ENCODE peak calls at places on chromosome 10, in four cellular contexts. R is GM12878, G is HepG2, S is K562. J is an unnamed sample.

GRCh38 chr10:19488592-19489280 is 327.5 kb upstream of the PLXDC2 start:
- DNase-seq in R (no peak), G (peak), S (no peak), J (peak)

GRCh38 chr10:97718659-97719142 is 5.2 kb downstream of the MARVELD1 start:
- DNase-seq in R (no peak), G (peak), S (no peak), J (no peak)

GRCh38 chr10:100442548-100442947 is 20.3 kb upstream of the WNT8B start:
- DNase-seq in R (no peak), G (no peak), S (no peak), J (no peak)

GRCh38 chr10:94320285-94320914 is 42.3 kb downstream of the NOC3L start:
- DNase-seq in R (no peak), G (peak), S (peak), J (peak)

GRCh38 chr10:104299031-104299904 is 30.3 kb downstream of the GSTO2 start:
- DNase-seq in R (no peak), G (no peak), S (no peak), J (no peak)

GRCh38 chr10:122350893-122351292 is 23.6 kb upstream of the PLEKHA1 start:
- DNase-seq in R (no peak), G (no peak), S (no peak), J (no peak)

GRCh38 chr10:58475322-58476277 is 37.1 kb upstream of the BICC1 start:
- DNase-seq in R (no peak), G (no peak), S (no peak), J (no peak)

GRCh38 chr10:61939575-61940301 is 38.2 kb downstream of the ARID5B start:
- DNase-seq in R (no peak), G (no peak), S (peak), J (no peak)

GRCh38 chr10:50063100-50063499 is 4.7 kb upstream of the WASHC2A start:
- DNase-seq in R (no peak), G (no peak), S (peak), J (no peak)

GRCh38 chr10:84310470-84310869 is 17.9 kb upstream of the CCSER2 start:
- DNase-seq in R (no peak), G (no peak), S (peak), J (no peak)

GRCh38 chr10:52106895-52107294 is 207.2 kb upstream of the DKK1 start:
- DNase-seq in R (no peak), G (no peak), S (no peak), J (no peak)

GRCh38 chr10:129471447-129471846 is 4.4 kb downstream of the MGMT start:
- DNase-seq in R (no peak), G (no peak), S (no peak), J (no peak)

GRCh38 chr10:70038926-70039325 is 13.7 kb upstream of the MACROH2A2 start:
- DNase-seq in R (no peak), G (no peak), S (no peak), J (no peak)

GRCh38 chr10:22552888-22553378 is 161.4 kb downstream of the PIP4K2A start:
- DNase-seq in R (no peak), G (no peak), S (no peak), J (no peak)

GRCh38 chr10:58137813-58138212 is 129.9 kb downstream of the IPMK start:
- DNase-seq in R (no peak), G (no peak), S (no peak), J (no peak)

GRCh38 chr10:46514431-46514861 is 42.0 kb downstream of the GPRIN2 start:
- DNase-seq in R (no peak), G (no peak), S (no peak), J (peak)

GRCh38 chr10:68230268-68230667 is 1.6 kb downstream of the ATOH7 start:
- DNase-seq in R (no peak), G (no peak), S (no peak), J (no peak)

DNA sequence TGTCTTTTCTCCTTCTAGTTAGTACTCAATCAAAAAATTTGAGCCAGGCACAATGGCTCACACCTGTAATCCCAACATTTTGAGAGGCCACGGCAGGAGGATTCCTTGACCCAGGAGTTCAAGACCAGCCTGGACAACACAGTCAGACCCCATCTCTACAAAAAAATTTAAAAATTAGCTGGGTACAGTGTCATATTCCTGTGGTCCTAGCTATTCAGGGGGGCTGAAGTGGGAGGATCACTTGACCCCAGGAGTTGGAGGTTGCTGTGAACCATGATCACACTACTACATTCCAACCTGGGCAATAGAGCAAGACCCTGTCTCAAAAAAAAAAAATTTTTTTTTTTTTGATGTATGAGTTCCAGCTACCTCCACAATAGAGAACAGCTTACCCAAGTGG is 57.8 kb downstream of the SKIDA1 start:
- DNase-seq in R (no peak), G (no peak), S (no peak), J (no peak)
- TF ChIP-seq KDM1A in R (no peak), G (no peak), S (no peak), J (peak)

GRCh38 chr10:73432646-73433537 is 469 bp downstream of the MSS51 start:
- DNase-seq in R (no peak), G (no peak), S (no peak), J (no peak)

GRCh38 chr10:73439055-73439454 is 5.7 kb upstream of the MSS51 start:
- DNase-seq in R (no peak), G (no peak), S (no peak), J (no peak)

DNA sequence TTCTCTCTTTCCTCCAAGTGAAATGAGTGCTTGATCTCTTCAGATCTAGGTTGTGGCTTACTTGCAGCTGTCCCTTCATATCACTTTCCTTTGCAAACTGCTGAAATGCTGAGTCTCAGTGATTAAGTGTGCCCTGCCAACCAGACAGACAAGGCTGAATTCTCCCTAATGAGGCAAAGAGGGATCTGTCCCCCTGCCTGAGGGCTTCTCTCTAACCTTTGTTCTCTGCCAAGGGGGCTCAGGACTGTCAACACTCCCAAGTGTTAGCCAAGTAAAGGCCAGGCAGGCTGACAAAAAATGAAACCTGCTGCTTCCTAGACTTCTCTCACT is at the start of gene MSS51:
- DNase-seq in R (no peak), G (no peak), S (no peak), J (no peak)
- TF ChIP-seq TAF1 in R (no peak), G (no peak), S (no peak), J (no peak)

DNA sequence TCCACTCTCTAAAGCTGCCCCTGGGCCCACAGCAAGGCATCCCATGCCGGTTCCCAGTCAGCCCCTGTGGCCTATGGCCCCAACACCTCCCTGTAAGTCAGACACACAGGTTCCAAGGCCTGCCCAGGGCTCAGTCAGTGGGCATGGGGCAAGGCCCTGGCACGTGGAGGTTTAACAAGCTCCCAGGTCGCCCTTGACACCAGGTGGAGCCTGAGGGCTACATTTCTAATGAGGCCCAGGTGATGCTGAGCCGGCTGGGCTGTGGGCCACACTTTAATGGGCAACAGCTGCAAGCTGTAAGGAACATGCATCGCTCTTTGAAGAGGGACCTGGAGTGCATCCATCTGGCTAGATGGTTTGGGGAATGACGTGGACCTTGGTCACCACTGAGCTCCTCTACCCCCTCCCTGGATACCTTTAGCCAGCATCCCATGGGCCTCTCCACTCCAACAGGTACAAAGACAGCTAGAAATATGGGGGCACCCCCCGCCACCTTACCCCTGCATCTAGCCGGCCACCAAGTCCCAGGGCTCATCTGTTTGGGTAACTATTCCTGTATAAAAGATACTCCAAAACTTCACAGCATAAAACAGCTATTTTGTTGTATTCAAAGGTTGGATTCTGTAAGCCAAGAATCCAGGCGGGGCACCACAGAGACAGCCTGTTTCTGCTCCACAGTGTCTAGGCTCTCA is 122.5 kb downstream of the OAT start:
- DNase-seq in R (no peak), G (no peak), S (no peak), J (no peak)
- TF ChIP-seq HDAC6 in R (no peak), G (no peak), S (no peak), J (no peak)

GRCh38 chr10:112182808-112183328 is 697 bp downstream of the GPAM start:
- DNase-seq in R (no peak), G (no peak), S (no peak), J (no peak)
- TF ChIP-seq KDM1A in R (no peak), G (no peak), S (peak), J (peak)

GRCh38 chr10:31399631-31400030 is 80.6 kb downstream of the ZEB1 start:
- DNase-seq in R (no peak), G (no peak), S (no peak), J (no peak)
- TF ChIP-seq TAF1 in R (no peak), G (no peak), S (no peak), J (no peak)

GRCh38 chr10:132538031-132538789 is 623 bp downstream of the INPP5A start:
- DNase-seq in R (no peak), G (no peak), S (no peak), J (no peak)

GRCh38 chr10:132535065-132535651 is 2.4 kb upstream of the INPP5A start:
- DNase-seq in R (no peak), G (no peak), S (no peak), J (no peak)

GRCh38 chr10:132536964-132537712 is 449 bp upstream of the INPP5A start:
- DNase-seq in R (peak), G (peak), S (peak), J (peak)

GRCh38 chr10:132537713-132538020 is at the start of gene INPP5A:
- DNase-seq in R (no peak), G (no peak), S (no peak), J (no peak)

GRCh38 chr10:132536241-132536963 is 1.2 kb upstream of the INPP5A start:
- DNase-seq in R (no peak), G (no peak), S (no peak), J (no peak)
- TF ChIP-seq HDAC6 in R (no peak), G (no peak), S (no peak), J (no peak)

GRCh38 chr10:77404801-77405200 is 232.8 kb downstream of the KCNMA1 start:
- DNase-seq in R (no peak), G (no peak), S (no peak), J (no peak)
- TF ChIP-seq KDM1A in R (no peak), G (no peak), S (no peak), J (no peak)

GRCh38 chr10:114501650-114502049 is 97.3 kb upstream of the AFAP1L2 start:
- DNase-seq in R (no peak), G (no peak), S (no peak), J (no peak)

GRCh38 chr10:114507449-114507848 is 103.1 kb upstream of the AFAP1L2 start:
- DNase-seq in R (no peak), G (no peak), S (no peak), J (no peak)

GRCh38 chr10:114506874-114507385 is 102.6 kb upstream of the AFAP1L2 start:
- DNase-seq in R (no peak), G (no peak), S (no peak), J (no peak)

GRCh38 chr10:114502071-114502470 is 97.8 kb upstream of the AFAP1L2 start:
- DNase-seq in R (no peak), G (no peak), S (no peak), J (no peak)

GRCh38 chr10:114504769-114505579 is 100.7 kb upstream of the AFAP1L2 start:
- DNase-seq in R (no peak), G (peak), S (no peak), J (no peak)
- TF ChIP-seq TAF1 in R (no peak), G (no peak), S (no peak), J (no peak)

GRCh38 chr10:79328737-79329504 is 18.3 kb upstream of the PPIF start:
- DNase-seq in R (no peak), G (no peak), S (no peak), J (no peak)
- TF ChIP-seq HDAC6 in R (no peak), G (no peak), S (no peak), J (no peak)

GRCh38 chr10:110005716-110006115 is 2.1 kb upstream of the ADD3 start:
- DNase-seq in R (no peak), G (peak), S (peak), J (no peak)

GRCh38 chr10:110008518-110009339 is 945 bp downstream of the ADD3 start:
- DNase-seq in R (no peak), G (peak), S (peak), J (no peak)

GRCh38 chr10:110007701-110008517 is at the start of gene ADD3:
- DNase-seq in R (peak), G (peak), S (peak), J (peak)

GRCh38 chr10:110007171-110007700 is 548 bp upstream of the ADD3 start:
- DNase-seq in R (no peak), G (no peak), S (peak), J (no peak)

DNA sequence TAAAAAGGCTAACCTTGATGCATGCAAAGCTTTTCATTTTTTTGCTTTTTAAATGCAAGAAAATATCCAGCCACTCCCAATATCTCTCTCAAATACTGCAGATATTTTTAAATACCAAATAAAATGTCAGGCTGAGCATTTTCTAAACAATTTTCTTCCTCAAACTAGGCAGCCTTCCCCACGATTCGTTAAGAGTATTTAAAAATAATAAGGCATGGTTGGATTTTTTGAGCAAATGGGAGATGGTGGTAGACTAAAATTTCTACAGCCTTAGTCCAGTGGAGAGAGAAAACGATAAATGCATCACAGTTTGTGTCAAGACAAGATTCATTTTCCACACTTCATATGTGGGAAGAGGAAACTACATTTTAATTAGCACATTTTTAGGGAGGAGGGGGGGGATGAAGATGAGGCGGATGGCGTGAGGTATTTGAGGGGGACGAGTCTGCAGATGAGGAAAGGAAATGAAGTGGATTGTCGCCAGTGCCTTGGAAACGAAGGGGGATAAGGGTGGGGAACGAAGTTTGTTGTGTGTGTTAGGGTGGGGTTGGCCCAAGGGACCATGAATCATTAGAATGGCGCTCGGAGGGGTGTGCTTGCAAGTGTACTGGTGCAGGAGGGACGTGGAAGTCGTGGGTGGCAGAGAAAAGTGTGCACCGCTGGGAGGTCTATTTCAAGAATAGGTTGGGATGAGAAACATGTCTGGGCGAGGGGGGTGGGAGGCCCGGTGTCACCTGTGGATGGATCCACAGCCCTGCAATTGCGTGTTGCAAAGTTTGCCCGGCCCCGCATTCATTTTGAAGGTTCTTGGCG is 1.2 kb upstream of the ADD3 start:
- DNase-seq in R (no peak), G (peak), S (peak), J (no peak)
- TF ChIP-seq KDM1A in R (no peak), G (no peak), S (no peak), J (no peak)